ENCODE peak calls at places on chromosomes 7 and 10, in six cellular contexts. P is astrocyte of the cerebellum, Y is left lung, H is OCI-LY7, O is stomach, G is cardiac fibroblast. A is an unnamed sample.

GRCh38 chr7:46080595-46081159 is 159.6 kb upstream of the IGFBP3 start:
- DNase-seq in P (no peak), Y (no peak), H (no peak), O (no peak), G (no peak), A (no peak)

GRCh38 chr10:87734987-87735827 is 75.5 kb downstream of the PAPSS2 start:
- DNase-seq in P (peak), Y (no peak), H (peak), O (no peak), G (peak), A (peak)

GRCh38 chr7:40885503-40885902 is 750.7 kb downstream of the SUGCT start:
- DNase-seq in P (no peak), Y (no peak), H (no peak), O (no peak), G (peak), A (peak)

GRCh38 chr7:40220421-40220911 is 85.7 kb downstream of the SUGCT start:
- DNase-seq in P (no peak), Y (no peak), H (no peak), O (no peak), G (peak), A (no peak)

GRCh38 chr10:35739998-35740397 is 97.9 kb upstream of the FZD8 start:
- DNase-seq in P (no peak), Y (no peak), H (no peak), O (no peak), G (peak), A (no peak)

GRCh38 chr7:53900856-53901528 is 641.2 kb upstream of the VSTM2A start:
- DNase-seq in P (no peak), Y (no peak), H (no peak), O (no peak), G (no peak), A (no peak)

GRCh38 chr7:135620980-135621850 is 41.1 kb upstream of the STMP1 start:
- DNase-seq in P (peak), Y (no peak), H (peak), O (no peak), G (peak), A (peak)

GRCh38 chr10:81081887-81082620 is 544.4 kb downstream of the SH2D4B start:
- DNase-seq in P (no peak), Y (no peak), H (peak), O (no peak), G (no peak), A (peak)

GRCh38 chr10:121709674-121710073 is 111.4 kb upstream of the FGFR2 start:
- DNase-seq in P (peak), Y (no peak), H (no peak), O (no peak), G (peak), A (peak)

GRCh38 chr10:70649526-70649925 is 22.8 kb upstream of the ADAMTS14 start:
- DNase-seq in P (no peak), Y (no peak), H (no peak), O (no peak), G (peak), A (peak)

GRCh38 chr10:12540341-12540781 is 191.0 kb downstream of the CAMK1D start:
- DNase-seq in P (no peak), Y (no peak), H (no peak), O (no peak), G (no peak), A (no peak)

GRCh38 chr10:46537309-46537708 is 19.1 kb downstream of the GPRIN2 start:
- DNase-seq in P (no peak), Y (no peak), H (no peak), O (peak), G (no peak), A (no peak)

GRCh38 chr10:50326757-50327701 is 75.7 kb upstream of the ASAH2 start:
- DNase-seq in P (peak), Y (no peak), H (no peak), O (no peak), G (peak), A (no peak)

GRCh38 chr7:107076781-107077698 is 32.5 kb downstream of the PRKAR2B start:
- DNase-seq in P (no peak), Y (no peak), H (no peak), O (no peak), G (no peak), A (peak)

GRCh38 chr10:12628964-12629766 is 279.8 kb downstream of the CAMK1D start:
- DNase-seq in P (no peak), Y (no peak), H (no peak), O (no peak), G (no peak), A (no peak)

GRCh38 chr10:119457966-119458766 is 84.4 kb downstream of the RGS10 start:
- DNase-seq in P (no peak), Y (no peak), H (no peak), O (no peak), G (no peak), A (no peak)

GRCh38 chr7:51346136-51346535 is 29.5 kb upstream of the COBL start:
- DNase-seq in P (no peak), Y (no peak), H (no peak), O (no peak), G (no peak), A (no peak)

GRCh38 chr7:821688-822087 is 10.6 kb upstream of the SUN1 start:
- DNase-seq in P (no peak), Y (peak), H (no peak), O (no peak), G (no peak), A (no peak)

GRCh38 chr7:26102176-26102575 is 49.8 kb upstream of the NFE2L3 start:
- DNase-seq in P (no peak), Y (no peak), H (no peak), O (no peak), G (no peak), A (no peak)

GRCh38 chr7:56092789-56093531 is at the start of gene PHKG1:
- DNase-seq in P (peak), Y (peak), H (no peak), O (peak), G (peak), A (peak)

DNA sequence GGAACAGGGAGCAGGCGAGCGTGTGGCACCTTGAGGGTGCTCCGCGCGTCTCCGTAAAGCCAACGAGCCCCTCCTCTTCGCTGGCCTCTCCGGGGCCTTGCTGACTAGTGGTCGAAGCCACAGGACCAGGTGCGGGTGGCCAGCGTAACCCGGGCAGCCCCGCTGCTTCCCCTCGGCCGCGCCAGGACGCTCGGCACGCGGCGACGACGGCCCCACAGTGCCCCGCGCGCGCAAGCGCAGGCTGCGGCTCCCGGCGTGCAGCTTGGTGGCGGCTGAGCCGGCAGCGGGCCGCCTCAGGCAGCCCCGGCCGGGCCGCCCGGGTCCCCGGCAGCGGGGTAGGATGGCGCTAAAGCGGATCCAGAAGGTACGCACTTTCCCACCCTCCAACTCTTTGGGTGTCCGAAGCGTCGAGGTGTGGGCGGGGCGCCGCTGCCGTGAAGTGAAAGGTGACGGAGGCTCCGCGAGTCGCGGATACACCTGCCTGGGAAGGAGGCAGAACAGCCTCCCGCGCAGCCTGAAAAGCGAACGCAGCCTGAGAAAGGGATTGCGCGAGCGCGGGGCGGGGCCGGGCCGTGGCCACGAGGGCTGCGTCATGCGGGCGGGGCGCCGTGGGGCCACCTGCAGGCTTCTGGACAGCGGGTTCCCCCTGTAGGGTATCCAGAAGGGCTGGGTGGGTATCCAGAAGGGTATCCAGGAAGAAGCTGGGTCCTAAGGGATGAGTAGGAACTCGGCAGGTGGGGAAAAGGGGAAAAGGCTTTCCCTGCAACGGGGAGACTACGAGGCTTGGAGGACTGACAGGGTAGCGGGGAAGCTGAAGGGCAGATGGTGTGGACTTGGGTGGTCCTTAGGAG is at the start of gene UBE2D4:
- DNase-seq in P (no peak), Y (peak), H (peak), O (peak), G (peak), A (peak)
- TF ChIP-seq CTCF in P (no peak), Y (no peak), H (no peak), O (no peak), G (peak), A (no peak)

GRCh38 chr10:86363184-86363832 is 3.3 kb downstream of the GRID1 start:
- DNase-seq in P (no peak), Y (peak), H (no peak), O (peak), G (no peak), A (no peak)
- TF ChIP-seq CTCF in P (peak), Y (peak), H (no peak), O (peak), G (no peak), A (no peak)

GRCh38 chr7:12685550-12685949 is 1.9 kb upstream of the ARL4A start:
- DNase-seq in P (no peak), Y (peak), H (peak), O (no peak), G (peak), A (peak)
- TF ChIP-seq CTCF in P (peak), Y (no peak), H (peak), O (no peak), G (peak), A (peak)

GRCh38 chr7:156892086-156892800 is 740 bp downstream of the LMBR1 start:
- DNase-seq in P (no peak), Y (peak), H (peak), O (peak), G (no peak), A (peak)

GRCh38 chr7:156895024-156895780 is 2.2 kb upstream of the LMBR1 start:
- DNase-seq in P (no peak), Y (no peak), H (peak), O (no peak), G (no peak), A (peak)

GRCh38 chr7:156896388-156897022 is 3.5 kb upstream of the LMBR1 start:
- DNase-seq in P (no peak), Y (no peak), H (no peak), O (no peak), G (no peak), A (peak)

GRCh38 chr7:156889746-156890145 is 3.2 kb downstream of the LMBR1 start:
- DNase-seq in P (no peak), Y (no peak), H (no peak), O (no peak), G (no peak), A (no peak)

GRCh38 chr7:156892821-156893706 is at the start of gene LMBR1:
- DNase-seq in P (peak), Y (peak), H (peak), O (peak), G (peak), A (peak)
- TF ChIP-seq CTCF in P (peak), Y (peak), H (peak), O (peak), G (peak), A (no peak)

A was measured in NB4.